ENCODE peak calls at places on chromosomes 7 and 10, in four cellular contexts. I is GM23338, G is PC-9, Z is GM12878. Y is an unnamed sample. For H3K4me1 and H3K36me3, the result is how much of the 10 kb centered on the place peaks cover.

GRCh38 chr10:125441151-125441550 is 241.8 kb downstream of the TEX36 start:
- DNase-seq in I (no peak), Z (no peak), G (peak), Y (no peak)

GRCh38 chr10:99682752-99683151 is 23.4 kb downstream of the ENTPD7 start:
- DNase-seq in G (no peak), Z (no peak), I (peak), Y (no peak)

GRCh38 chr10:118166951-118167350 is 120.2 kb upstream of the RAB11FIP2 start:
- DNase-seq in Z (no peak), I (no peak), G (no peak), Y (no peak)

GRCh38 chr10:18523025-18523424 is 128.4 kb downstream of the NSUN6 start:
- DNase-seq in Z (no peak), G (no peak), I (no peak), Y (peak)

GRCh38 chr10:80416401-80417098 is 8.2 kb downstream of the PRXL2A start:
- DNase-seq in G (no peak), Z (no peak), I (no peak), Y (peak)

GRCh38 chr7:157233677-157234076 is 95.0 kb downstream of the UBE3C start:
- DNase-seq in I (no peak), G (no peak), Z (no peak), Y (peak)

GRCh38 chr7:2386964-2387669 is 16.3 kb upstream of the CHST12 start:
- DNase-seq in I (peak), G (no peak), Z (no peak), Y (no peak)

GRCh38 chr10:110932505-110933180 is 13.2 kb downstream of the SHOC2 start:
- DNase-seq in Z (no peak), I (no peak), G (peak), Y (no peak)

GRCh38 chr10:2987185-2987768 is 80.1 kb upstream of the PFKP start:
- DNase-seq in I (no peak), G (no peak), Z (no peak), Y (no peak)

GRCh38 chr10:86258940-86259339 is 107.7 kb downstream of the GRID1 start:
- DNase-seq in G (no peak), Z (no peak), I (no peak), Y (no peak)

GRCh38 chr7:44534087-44534486 is 7.0 kb downstream of the NPC1L1 start:
- DNase-seq in I (no peak), G (no peak), Z (no peak), Y (no peak)

GRCh38 chr10:72186633-72187330 is 29.0 kb upstream of the ANAPC16 start:
- DNase-seq in I (no peak), G (no peak), Z (no peak), Y (no peak)

GRCh38 chr7:82384779-82385178 is 58.8 kb downstream of the CACNA2D1 start:
- DNase-seq in I (no peak), Z (no peak), G (no peak), Y (no peak)

GRCh38 chr7:43105521-43106120 is 6.8 kb upstream of the HECW1 start:
- DNase-seq in Z (no peak), G (no peak), I (no peak), Y (peak)

GRCh38 chr7:46131916-46132795 is 211.1 kb upstream of the IGFBP3 start:
- DNase-seq in Z (no peak), I (peak), G (no peak), Y (no peak)

GRCh38 chr7:108813247-108814014 is 243.8 kb downstream of the DNAJB9 start:
- DNase-seq in Z (no peak), G (no peak), I (peak), Y (no peak)

GRCh38 chr7:101862280-101863220 is 45.1 kb downstream of the CUX1 start:
- DNase-seq in I (peak), Z (no peak), G (no peak), Y (no peak)

GRCh38 chr10:86969421-86970041 is 1.2 kb downstream of the ADIRF start:
- DNase-seq in I (no peak), G (no peak), Z (no peak), Y (no peak)

GRCh38 chr7:103445228-103446020 is 583 bp downstream of the SLC26A5 start:
- DNase-seq in G (no peak), Z (no peak), I (peak), Y (no peak)

GRCh38 chr7:69172357-69173098 is 425.7 kb upstream of the AUTS2 start:
- DNase-seq in Z (no peak), I (no peak), G (no peak), Y (no peak)

GRCh38 chr7:78014401-78014800 is 215.8 kb downstream of the PHTF2 start:
- DNase-seq in I (no peak), Z (no peak), G (no peak), Y (no peak)

GRCh38 chr10:123303581-123303980 is 149.4 kb downstream of the BUB3 start:
- DNase-seq in G (no peak), I (no peak), Z (no peak), Y (no peak)

GRCh38 chr7:83794834-83795233 is 145.9 kb upstream of the SEMA3E start:
- DNase-seq in I (no peak), Z (no peak), G (no peak), Y (no peak)
- H3K4me1 ChIP-seq in I (under half), Z (under half), G (under half), Y (under half)

GRCh38 chr10:94403034-94403822 is 887 bp downstream of the TBC1D12 start:
- DNase-seq in I (peak), G (peak), Z (peak), Y (peak)
- TF ChIP-seq EZH2 in I (peak), G (no peak), Z (no peak), Y (no peak)

GRCh38 chr7:140685407-140686087 is 11.0 kb upstream of the NDUFB2 start:
- DNase-seq in I (no peak), Z (no peak), G (peak), Y (no peak)
- H3K36me3 ChIP-seq in I (under half), Z (under half), G (under half), Y (under half)

DNA sequence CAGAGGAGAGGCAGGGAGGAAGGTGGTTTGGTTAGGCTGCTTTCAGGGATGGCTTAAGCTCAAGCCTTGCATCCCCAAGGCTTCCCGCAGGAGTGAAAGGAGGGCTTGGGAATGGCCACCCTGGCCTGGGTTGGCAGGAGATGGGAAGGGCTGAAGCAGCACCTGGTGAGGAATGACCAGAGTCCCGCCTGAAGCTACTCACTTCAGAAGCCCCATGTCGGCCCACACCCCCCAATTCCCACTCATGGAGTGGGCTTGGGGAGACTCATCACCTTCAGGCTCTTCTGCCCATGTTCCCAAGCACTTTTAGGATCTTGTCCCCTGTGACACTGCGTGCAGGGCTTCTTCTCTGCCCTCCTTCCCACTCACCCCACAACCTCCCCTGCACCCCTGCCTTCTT is 16.4 kb downstream of the RGR start:
- DNase-seq in Z (no peak), G (no peak), I (no peak), Y (no peak)
- H3K4me1 ChIP-seq in Z (under half), G (under half), I (under half), Y (under half)

GRCh38 chr7:27103489-27104226 is 1.2 kb upstream of the HOXA2 start:
- DNase-seq in Z (no peak), G (no peak), I (no peak), Y (peak)
- TF ChIP-seq EZH2 in Z (no peak), G (no peak), I (peak), Y (peak)

DNA sequence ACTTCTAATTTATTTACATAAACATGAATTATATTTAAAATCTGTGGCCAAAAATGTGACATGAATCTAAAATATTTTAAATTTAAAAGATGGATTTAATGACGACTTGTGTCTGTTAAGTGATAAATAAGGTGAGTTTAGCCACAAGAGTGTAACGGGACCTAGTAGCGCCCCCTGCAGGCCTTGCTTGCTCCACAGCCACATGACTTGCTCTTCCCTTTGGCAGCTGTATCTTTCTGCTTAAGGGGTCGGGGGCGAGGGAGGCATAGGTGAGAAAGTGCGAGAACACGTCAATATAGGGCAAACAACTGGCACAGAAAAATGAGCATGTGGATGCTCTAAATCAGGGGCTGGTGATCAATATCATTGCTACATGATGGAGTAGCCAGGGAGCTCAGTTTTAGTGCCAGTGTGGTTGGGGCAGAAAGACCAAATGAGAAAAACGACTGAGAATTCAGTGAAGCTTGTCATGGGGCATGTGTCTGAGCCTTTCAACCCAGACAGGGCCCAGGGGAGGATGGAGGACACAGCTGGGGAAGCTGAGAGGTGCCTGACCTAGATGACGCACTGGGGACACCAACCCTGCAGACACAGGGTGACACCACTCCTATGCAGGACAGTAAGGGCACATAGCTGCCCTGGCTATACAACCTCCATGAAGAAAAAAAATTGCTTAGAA is 49.8 kb downstream of the PAXIP1 start:
- DNase-seq in G (no peak), Z (no peak), I (peak), Y (no peak)
- H3K36me3 ChIP-seq in G (under half), Z (under half), I (half or more), Y (under half)

Y was measured in astrocyte.